ENCODE peak calls at places on chromosomes 5 and 9, in seven cellular contexts. One of them, this sample, is unnamed.

GRCh38 chr9:124203818-124204217 is 53.9 kb upstream of the NEK6 start:
- DNase-seq in WTC11: no peak
- DNase-seq in GDM1: no peak
- DNase-seq in adipocyte: no peak
- DNase-seq in EH: no peak
- DNase-seq in GM13977: no peak
- DNase-seq in body of pancreas: no peak
- DNase-seq in this sample: no peak

GRCh38 chr5:39148983-39149534 is 70.3 kb downstream of the FYB1 start:
- DNase-seq in GDM1: no peak
- DNase-seq in GM13977: peak; percentile 11
- DNase-seq in WTC11: no peak
- DNase-seq in adipocyte: peak; percentile 62
- DNase-seq in body of pancreas: no peak
- DNase-seq in EH: peak; percentile 37
- DNase-seq in this sample: no peak

GRCh38 chr9:3939820-3940219 is 360.0 kb downstream of the GLIS3 start:
- DNase-seq in adipocyte: no peak
- DNase-seq in GDM1: no peak
- DNase-seq in WTC11: no peak
- DNase-seq in EH: no peak
- DNase-seq in body of pancreas: no peak
- DNase-seq in GM13977: no peak
- DNase-seq in this sample: no peak

GRCh38 chr9:71761938-71762353 is 6.4 kb downstream of the CEMIP2 start:
- DNase-seq in EH: no peak
- DNase-seq in adipocyte: no peak
- DNase-seq in WTC11: no peak
- DNase-seq in body of pancreas: peak; percentile 35
- DNase-seq in GDM1: no peak
- DNase-seq in GM13977: no peak
- DNase-seq in this sample: no peak

GRCh38 chr9:92276223-92277007 is 17.1 kb downstream of the IARS1 start:
- DNase-seq in adipocyte: no peak
- DNase-seq in GDM1: peak; percentile 10
- DNase-seq in GM13977: no peak
- DNase-seq in EH: peak; percentile 54
- DNase-seq in WTC11: no peak
- DNase-seq in body of pancreas: no peak
- DNase-seq in this sample: no peak

GRCh38 chr5:148384389-148384756 is 615 bp downstream of the FBXO38 start:
- DNase-seq in GDM1: no peak
- DNase-seq in GM13977: no peak
- DNase-seq in body of pancreas: no peak
- DNase-seq in WTC11: no peak
- DNase-seq in EH: no peak
- DNase-seq in adipocyte: no peak
- DNase-seq in this sample: no peak

GRCh38 chr5:159459951-159460538 is 129.8 kb upstream of the IL12B start:
- DNase-seq in body of pancreas: no peak
- DNase-seq in adipocyte: peak; percentile 51
- DNase-seq in GM13977: peak; percentile 19
- DNase-seq in WTC11: no peak
- DNase-seq in EH: peak; percentile 47
- DNase-seq in GDM1: no peak
- DNase-seq in this sample: no peak

GRCh38 chr9:131277673-131278420 is 1.5 kb upstream of the FAM78A start:
- DNase-seq in GDM1: peak; percentile 77
- DNase-seq in body of pancreas: peak; percentile 82
- DNase-seq in adipocyte: peak; percentile 93
- DNase-seq in EH: peak; percentile 85
- DNase-seq in WTC11: peak; percentile 86
- DNase-seq in GM13977: peak; percentile 94
- DNase-seq in this sample: peak; percentile 78

GRCh38 chr9:297104-297794 is 82.6 kb downstream of the DOCK8 start:
- DNase-seq in GM13977: peak; percentile 32
- DNase-seq in WTC11: no peak
- DNase-seq in body of pancreas: peak; percentile 70
- DNase-seq in EH: no peak
- DNase-seq in GDM1: peak; percentile 71
- DNase-seq in adipocyte: no peak
- DNase-seq in this sample: no peak

GRCh38 chr5:149865746-149866145 is 78.8 kb downstream of the PDE6A start:
- DNase-seq in GM13977: no peak
- DNase-seq in EH: no peak
- DNase-seq in adipocyte: no peak
- DNase-seq in GDM1: no peak
- DNase-seq in body of pancreas: no peak
- DNase-seq in WTC11: no peak
- DNase-seq in this sample: no peak

GRCh38 chr9:34272146-34272545 is 56.9 kb downstream of the KIF24 start:
- DNase-seq in body of pancreas: no peak
- DNase-seq in WTC11: no peak
- DNase-seq in EH: no peak
- DNase-seq in GDM1: no peak
- DNase-seq in adipocyte: no peak
- DNase-seq in GM13977: no peak
- DNase-seq in this sample: no peak

GRCh38 chr5:173968154-173968553 is 20.8 kb upstream of the C5orf47 start:
- DNase-seq in GDM1: no peak
- DNase-seq in EH: no peak
- DNase-seq in adipocyte: no peak
- DNase-seq in WTC11: peak; percentile 38
- DNase-seq in body of pancreas: no peak
- DNase-seq in GM13977: no peak
- DNase-seq in this sample: no peak

This sample was measured in mucosa of descending colon.